ENCODE peak calls at places on chromosomes 13 and 19, in seven cellular contexts. V is cardiac muscle cell, H is Peyer's patch, K is dorsolateral prefrontal cortex, N is omental fat pad, Z is fibroblast of lung, D is tibial nerve. G is an unnamed sample.

GRCh38 chr13:82713681-82714405 is 1168.4 kb downstream of the SLITRK1 start:
- DNase-seq in V (no peak), H (no peak), K (no peak), N (no peak), Z (peak), D (no peak), G (no peak)

GRCh38 chr13:74039154-74039553 is 95.0 kb downstream of the KLF12 start:
- DNase-seq in V (no peak), H (no peak), K (no peak), N (no peak), Z (no peak), D (no peak), G (no peak)

GRCh38 chr19:27885361-27885760 is 1327.6 kb downstream of the UQCRFS1 start:
- DNase-seq in V (no peak), H (no peak), K (no peak), N (no peak), Z (no peak), D (no peak), G (no peak)

GRCh38 chr13:34152996-34153395 is 335.0 kb downstream of the RFC3 start:
- DNase-seq in V (no peak), H (no peak), K (no peak), N (no peak), Z (no peak), D (no peak), G (no peak)

GRCh38 chr13:28499579-28499978 is 4.7 kb upstream of the FLT1 start:
- DNase-seq in V (no peak), H (no peak), K (no peak), N (no peak), Z (no peak), D (no peak), G (no peak)

GRCh38 chr19:43560687-43561086 is 14.6 kb downstream of the XRCC1 start:
- DNase-seq in V (no peak), H (no peak), K (no peak), N (no peak), Z (no peak), D (no peak), G (no peak)

GRCh38 chr13:21557995-21558394 is 46.0 kb downstream of the MICU2 start:
- DNase-seq in V (peak), H (no peak), K (no peak), N (no peak), Z (no peak), D (no peak), G (no peak)

GRCh38 chr19:17922138-17922537 is 10.7 kb upstream of the CCDC124 start:
- DNase-seq in V (no peak), H (no peak), K (no peak), N (no peak), Z (no peak), D (no peak), G (no peak)

GRCh38 chr19:37007587-37008220 is 70.5 kb upstream of the ZNF420 start:
- DNase-seq in V (no peak), H (peak), K (no peak), N (no peak), Z (peak), D (no peak), G (no peak)

GRCh38 chr13:42384265-42384664 is 112.3 kb downstream of the AKAP11 start:
- DNase-seq in V (no peak), H (no peak), K (no peak), N (no peak), Z (no peak), D (no peak), G (no peak)

GRCh38 chr13:28679628-28680027 is 20.7 kb downstream of the POMP start:
- DNase-seq in V (no peak), H (no peak), K (no peak), N (no peak), Z (peak), D (no peak), G (no peak)

GRCh38 chr19:42242512-42243409 is at the start of gene GSK3A:
- DNase-seq in V (peak), H (peak), K (peak), N (peak), Z (peak), D (peak), G (peak)

GRCh38 chr13:53038993-53039392 is 10.4 kb downstream of the OLFM4 start:
- DNase-seq in V (no peak), H (no peak), K (no peak), N (no peak), Z (no peak), D (no peak), G (no peak)

GRCh38 chr19:31263317-31263716 is 85.9 kb downstream of the TSHZ3 start:
- DNase-seq in V (no peak), H (no peak), K (no peak), N (no peak), Z (no peak), D (no peak), G (peak)

GRCh38 chr13:76425930-76426329 is 460.3 kb downstream of the KCTD12 start:
- DNase-seq in V (no peak), H (no peak), K (no peak), N (no peak), Z (peak), D (no peak), G (no peak)

GRCh38 chr13:101211261-101211660 is 205.0 kb downstream of the NALCN start:
- DNase-seq in V (no peak), H (no peak), K (no peak), N (no peak), Z (peak), D (no peak), G (no peak)

GRCh38 chr19:5142725-5143097 is 173.8 kb downstream of the KDM4B start:
- DNase-seq in V (no peak), H (no peak), K (no peak), N (no peak), Z (no peak), D (no peak), G (no peak)

GRCh38 chr19:21451187-21451586 is 54.2 kb upstream of the ZNF429 start:
- DNase-seq in V (no peak), H (no peak), K (no peak), N (no peak), Z (no peak), D (no peak), G (no peak)

GRCh38 chr19:17348700-17349099 is 11.3 kb downstream of the GTPBP3 start:
- DNase-seq in V (no peak), H (no peak), K (no peak), N (no peak), Z (peak), D (peak), G (peak)

GRCh38 chr19:1132625-1133383 is 29.0 kb downstream of the GPX4 start:
- DNase-seq in V (no peak), H (no peak), K (no peak), N (no peak), Z (no peak), D (no peak), G (no peak)

GRCh38 chr19:53903055-53903680 is 5.9 kb upstream of the CACNG7 start:
- DNase-seq in V (peak), H (no peak), K (no peak), N (no peak), Z (peak), D (no peak), G (peak)

DNA sequence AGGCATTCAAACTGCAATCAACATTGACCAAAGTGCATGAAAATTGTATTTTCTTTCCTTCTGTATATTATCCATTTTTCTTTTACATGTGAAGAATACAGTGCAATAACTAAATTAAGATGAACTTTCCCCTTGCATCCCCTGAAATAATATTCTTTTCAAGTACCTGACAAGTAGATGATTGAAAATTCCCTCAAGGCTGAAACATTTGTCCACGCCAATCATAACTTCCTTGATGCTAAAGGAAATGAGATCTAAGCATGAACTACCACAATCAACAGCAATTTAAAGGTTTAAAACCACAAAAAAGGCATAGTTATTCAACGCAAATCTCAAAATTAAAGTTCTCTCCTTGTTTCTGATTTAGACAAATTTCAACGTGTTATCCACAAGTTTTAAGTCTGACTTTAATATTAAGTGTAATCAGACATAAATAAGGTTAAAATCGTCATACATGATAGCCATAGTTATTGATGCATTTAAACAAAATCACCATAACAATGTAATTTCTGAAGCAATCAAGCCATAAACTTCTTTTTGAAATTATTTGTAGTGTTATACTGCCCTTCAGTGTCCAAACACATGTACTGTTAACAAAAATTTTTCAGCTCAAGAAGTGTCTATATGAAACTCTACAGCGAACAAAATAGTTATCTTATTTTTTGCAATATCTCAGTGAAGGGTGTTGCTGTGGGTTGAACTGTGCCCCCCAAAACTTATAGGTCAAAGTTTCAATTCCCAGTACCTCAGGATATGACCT is 169.5 kb downstream of the DCLK1 start:
- DNase-seq in V (no peak), H (no peak), K (no peak), N (no peak), Z (peak), D (no peak), G (no peak)
- TF ChIP-seq CTCF in V (no peak), H (no peak), K (peak), N (no peak), Z (no peak), D (peak), G (peak)

GRCh38 chr13:106589716-106590115 is 21.8 kb upstream of the ARGLU1 start:
- DNase-seq in V (no peak), H (no peak), K (no peak), N (no peak), Z (peak), D (no peak), G (no peak)

GRCh38 chr13:106587787-106588186 is 19.9 kb upstream of the ARGLU1 start:
- DNase-seq in V (no peak), H (no peak), K (no peak), N (no peak), Z (no peak), D (no peak), G (no peak)

GRCh38 chr13:106593131-106593530 is 25.2 kb upstream of the ARGLU1 start:
- DNase-seq in V (no peak), H (no peak), K (no peak), N (no peak), Z (no peak), D (no peak), G (no peak)

GRCh38 chr13:106588367-106588766 is 20.4 kb upstream of the ARGLU1 start:
- DNase-seq in V (no peak), H (no peak), K (no peak), N (no peak), Z (no peak), D (no peak), G (no peak)

DNA sequence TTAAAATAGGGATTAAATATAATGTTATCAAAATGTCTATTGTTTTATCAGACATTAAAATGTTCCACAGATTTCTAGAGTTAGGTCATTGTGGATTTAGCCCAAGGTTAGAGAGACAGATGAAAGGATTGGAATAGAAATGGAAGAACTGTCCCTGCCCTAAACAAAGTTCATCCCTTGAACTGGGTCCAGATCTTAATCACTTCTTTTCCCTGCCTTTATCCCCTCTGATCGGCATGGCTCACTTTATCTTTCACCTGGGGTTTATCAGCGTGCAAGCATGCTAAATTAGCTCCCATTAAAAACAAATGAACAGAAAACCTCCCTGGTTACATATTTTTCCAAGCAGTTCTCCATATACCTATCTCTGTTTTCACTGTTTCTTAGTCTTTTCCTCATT is 23.4 kb upstream of the ARGLU1 start:
- DNase-seq in V (no peak), H (no peak), K (no peak), N (no peak), Z (no peak), D (no peak), G (no peak)
- TF ChIP-seq CTCF in V (no peak), H (no peak), K (no peak), N (no peak), Z (no peak), D (no peak), G (no peak)

GRCh38 chr19:11797491-11797890 is 832 bp upstream of the ZNF491 start:
- DNase-seq in V (peak), H (peak), K (peak), N (peak), Z (peak), D (peak), G (peak)

GRCh38 chr19:11792942-11793341 is 5.4 kb upstream of the ZNF491 start:
- DNase-seq in V (no peak), H (no peak), K (no peak), N (no peak), Z (no peak), D (no peak), G (no peak)

GRCh38 chr19:11798391-11799296 is at the start of gene ZNF491:
- DNase-seq in V (peak), H (peak), K (peak), N (peak), Z (peak), D (peak), G (peak)
- TF ChIP-seq CTCF in V (peak), H (peak), K (peak), N (no peak), Z (no peak), D (peak), G (peak)

GRCh38 chr13:109784590-109785140 is 1.7 kb downstream of the IRS2 start:
- DNase-seq in V (peak), H (peak), K (peak), N (peak), Z (peak), D (peak), G (peak)
- TF ChIP-seq CTCF in V (peak), H (peak), K (peak), N (peak), Z (no peak), D (peak), G (peak)

DNA sequence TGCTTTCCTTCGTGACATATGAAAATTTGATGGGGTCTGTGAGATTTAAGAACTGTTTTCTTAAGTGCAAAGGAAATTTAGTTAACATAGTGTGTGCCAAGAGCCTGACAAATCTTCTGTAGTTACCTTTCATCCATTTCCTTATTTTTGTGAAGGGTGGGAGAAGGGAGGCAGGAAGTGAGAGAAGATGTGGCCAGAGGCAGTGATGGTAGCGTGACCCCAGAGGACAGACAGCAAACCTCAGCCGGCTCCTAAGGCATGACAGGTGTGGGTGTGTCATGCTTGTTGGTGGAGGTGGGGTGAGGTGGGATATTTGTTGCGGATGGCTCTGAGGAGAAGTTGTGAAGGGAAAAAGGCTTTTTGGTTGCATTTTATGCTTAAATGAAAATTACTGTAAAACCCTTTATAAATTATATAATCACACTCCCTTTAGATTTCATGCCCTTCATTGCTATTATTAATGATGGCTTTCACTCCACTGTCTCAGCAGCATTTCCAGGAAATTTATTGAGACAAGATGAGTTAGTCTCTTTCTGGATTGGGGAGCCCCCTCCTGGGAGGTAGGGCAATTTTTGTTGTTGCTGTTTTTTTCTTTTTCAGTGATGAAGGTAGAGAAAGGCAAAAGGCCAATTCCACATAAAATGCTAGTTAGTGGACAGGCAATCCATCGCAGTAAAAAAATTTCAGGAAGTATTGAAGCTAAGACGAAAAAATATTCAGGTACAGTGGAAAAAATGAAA is 80.0 kb downstream of the TEX26 start:
- DNase-seq in V (peak), H (no peak), K (no peak), N (no peak), Z (peak), D (no peak), G (no peak)
- TF ChIP-seq CTCF in V (peak), H (no peak), K (no peak), N (no peak), Z (peak), D (peak), G (peak)

DNA sequence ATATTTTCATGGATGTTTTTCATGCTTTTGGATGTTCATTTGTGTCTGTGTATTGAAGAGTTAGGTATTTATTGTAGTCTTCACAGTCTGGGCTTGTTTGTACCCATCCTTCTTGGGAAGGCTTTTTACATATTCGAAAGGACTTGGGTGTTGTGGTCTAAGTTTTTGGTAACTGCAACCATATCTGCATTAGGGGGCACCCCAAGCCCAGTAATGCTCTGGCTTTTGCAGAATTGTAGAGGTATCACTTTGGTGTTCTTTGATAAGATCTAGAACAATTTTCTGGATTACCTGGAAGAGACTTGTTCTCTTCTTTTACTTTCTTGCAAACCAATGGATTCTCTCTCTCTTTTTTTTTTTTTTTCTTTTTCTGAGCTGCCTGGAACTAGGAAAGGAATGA is 581.3 kb downstream of the DACH1 start:
- DNase-seq in V (no peak), H (no peak), K (no peak), N (no peak), Z (no peak), D (no peak), G (no peak)
- TF ChIP-seq CTCF in V (no peak), H (no peak), K (no peak), N (no peak), Z (peak), D (no peak), G (no peak)

GRCh38 chr13:30091691-30092090 is 215.7 kb downstream of the KATNAL1 start:
- DNase-seq in V (no peak), H (no peak), K (no peak), N (no peak), Z (no peak), D (no peak), G (no peak)
- TF ChIP-seq CTCF in V (no peak), H (no peak), K (no peak), N (no peak), Z (no peak), D (no peak), G (no peak)

GRCh38 chr13:41006951-41007350 is 12.2 kb downstream of the ELF1 start:
- DNase-seq in V (no peak), H (no peak), K (no peak), N (no peak), Z (no peak), D (no peak), G (no peak)
- TF ChIP-seq CTCF in V (no peak), H (no peak), K (no peak), N (no peak), Z (no peak), D (no peak), G (no peak)

GRCh38 chr13:20035130-20035529 is 76.6 kb downstream of the ZMYM2 start:
- DNase-seq in V (no peak), H (no peak), K (no peak), N (no peak), Z (peak), D (no peak), G (no peak)
- TF ChIP-seq CTCF in V (peak), H (no peak), K (peak), N (no peak), Z (no peak), D (no peak), G (no peak)

GRCh38 chr13:110716235-110716505 is 2.7 kb downstream of the ING1 start:
- DNase-seq in V (peak), H (peak), K (no peak), N (no peak), Z (peak), D (peak), G (no peak)

GRCh38 chr13:110713642-110713952 is at the start of gene ING1:
- DNase-seq in V (no peak), H (no peak), K (peak), N (no peak), Z (no peak), D (no peak), G (no peak)

GRCh38 chr13:110714798-110715394 is 1.4 kb downstream of the ING1 start:
- DNase-seq in V (peak), H (peak), K (peak), N (peak), Z (peak), D (peak), G (peak)

GRCh38 chr13:110713981-110714797 is 689 bp downstream of the ING1 start:
- DNase-seq in V (peak), H (peak), K (peak), N (no peak), Z (peak), D (peak), G (no peak)

DNA sequence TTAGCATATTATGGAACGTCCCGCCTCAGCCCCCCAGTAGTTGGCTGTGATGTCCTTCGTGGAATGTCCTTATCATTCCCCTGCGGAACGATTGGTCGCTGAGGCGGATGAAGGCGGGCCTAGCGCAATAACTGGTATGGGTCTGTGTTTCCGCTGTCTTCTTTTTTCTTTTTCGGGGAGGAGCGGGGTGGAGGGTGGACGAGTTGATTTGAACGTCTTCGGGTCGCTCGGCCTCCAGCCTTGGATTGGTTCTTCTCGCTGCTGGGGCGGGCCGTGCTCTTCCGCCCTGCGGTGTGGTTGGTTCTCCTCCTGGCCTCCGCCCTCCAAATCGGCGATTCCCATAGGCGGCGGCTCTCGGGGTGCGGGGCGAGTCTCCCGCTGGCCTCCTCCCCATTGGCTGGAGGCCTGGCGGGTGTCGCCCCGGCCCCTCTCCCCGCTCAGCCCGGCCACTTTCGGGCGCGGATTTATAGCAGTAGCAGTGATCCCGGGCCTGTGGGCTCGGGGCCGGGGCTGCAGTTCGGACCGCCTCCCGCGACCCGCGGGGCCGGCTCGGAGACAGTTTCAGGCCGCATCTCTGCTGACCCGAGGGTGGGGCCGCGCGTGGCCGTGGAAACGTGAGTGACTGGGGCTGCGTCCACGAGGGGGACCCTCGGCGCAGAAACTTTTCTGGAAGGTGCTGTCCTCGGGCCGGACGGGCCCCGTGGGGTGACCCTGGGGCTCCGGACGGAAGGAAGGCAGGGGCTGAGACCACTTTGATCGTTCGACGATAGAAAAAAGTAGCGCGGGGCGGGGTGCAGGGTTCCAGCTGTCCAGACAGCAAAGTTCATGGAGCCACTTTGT is 2.1 kb downstream of the ING1 start:
- DNase-seq in V (peak), H (peak), K (peak), N (peak), Z (peak), D (peak), G (peak)
- TF ChIP-seq CTCF in V (peak), H (no peak), K (peak), N (no peak), Z (peak), D (peak), G (no peak)

G was measured in mesothelial cell of epicardium.